ENCODE peak calls at places on chromosomes 11 and 22, in four cellular contexts. C is stomach, D is B cell, H is NCI-H1092 treated with DMSO at 0.1 percent for 48 hours. A is an unnamed sample.

GRCh38 chr22:38240734-38241252 is 32.0 kb downstream of the TMEM184B start:
- DNase-seq in D (no peak), C (peak), H (peak), A (no peak)

GRCh38 chr11:69267395-69267805 is 26.6 kb upstream of the MYEOV start:
- DNase-seq in H (no peak), C (no peak), D (no peak), A (no peak)

GRCh38 chr11:59173080-59173963 is 1.4 kb downstream of the DTX4 start:
- DNase-seq in D (no peak), H (no peak), C (peak), A (peak)

GRCh38 chr11:109864161-109864661 is 229.0 kb upstream of the ZC3H12C start:
- DNase-seq in C (no peak), H (no peak), D (no peak), A (no peak)

GRCh38 chr22:46103664-46104063 is 46.7 kb upstream of the PPARA start:
- DNase-seq in D (no peak), H (no peak), C (no peak), A (no peak)

GRCh38 chr11:76703707-76704106 is 33.2 kb upstream of the LRRC32 start:
- DNase-seq in H (no peak), C (no peak), D (no peak), A (no peak)

GRCh38 chr11:131980878-131981668 is 610.7 kb downstream of the NTM start:
- DNase-seq in H (no peak), C (no peak), D (no peak), A (no peak)

GRCh38 chr22:38793721-38794466 is at the start of gene DNAL4:
- DNase-seq in D (peak), C (peak), H (peak), A (peak)

GRCh38 chr11:79440451-79441158 is at the start of gene TENM4:
- DNase-seq in H (peak), C (peak), D (peak), A (peak)

GRCh38 chr22:32761251-32761903 is 40.1 kb upstream of the TIMP3 start:
- DNase-seq in D (no peak), H (no peak), C (no peak), A (no peak)

GRCh38 chr22:21691773-21692172 is 26.0 kb downstream of the PPIL2 start:
- DNase-seq in D (no peak), C (no peak), H (no peak), A (no peak)

GRCh38 chr11:35615911-35616900 is 2.1 kb upstream of the FJX1 start:
- DNase-seq in H (peak), C (no peak), D (no peak), A (peak)

GRCh38 chr11:111446404-111447152 is 65.6 kb downstream of the BTG4 start:
- DNase-seq in C (peak), H (peak), D (peak), A (peak)

GRCh38 chr11:77155082-77155475 is 27.0 kb downstream of the MYO7A start:
- DNase-seq in C (no peak), H (no peak), D (no peak), A (no peak)

GRCh38 chr11:46916251-46916650 is 2.1 kb downstream of the LRP4 start:
- DNase-seq in C (no peak), D (no peak), H (no peak), A (no peak)

GRCh38 chr22:49789289-49790141 is 38.2 kb downstream of the BRD1 start:
- DNase-seq in D (no peak), C (no peak), H (no peak), A (no peak)

GRCh38 chr11:63682045-63682915 is 980 bp downstream of the RTN3 start:
- DNase-seq in C (no peak), D (no peak), H (peak), A (peak)

GRCh38 chr22:25542720-25543402 is 21.6 kb upstream of the GRK3 start:
- DNase-seq in H (no peak), D (no peak), C (no peak), A (no peak)

GRCh38 chr11:65777241-65777640 is 3.5 kb downstream of the AP5B1 start:
- DNase-seq in D (no peak), C (peak), H (no peak), A (no peak)

GRCh38 chr11:46277313-46277622 is 194 bp upstream of the CREB3L1 start:
- DNase-seq in D (no peak), C (no peak), H (no peak), A (peak)

GRCh38 chr11:73414977-73415492 is 38.8 kb downstream of the RELT start:
- DNase-seq in D (no peak), C (no peak), H (no peak), A (no peak)

GRCh38 chr22:41919357-41920224 is 4.7 kb upstream of the SHISA8 start:
- DNase-seq in C (peak), H (no peak), D (peak), A (no peak)

GRCh38 chr11:64132388-64132771 is 33.5 kb downstream of the MACROD1 start:
- DNase-seq in H (peak), C (no peak), D (no peak), A (peak)

GRCh38 chr11:131099746-131100145 is 183.5 kb upstream of the SNX19 start:
- DNase-seq in C (no peak), D (no peak), H (no peak), A (no peak)

GRCh38 chr11:107710301-107710700 is 1.6 kb downstream of the SLN start:
- DNase-seq in D (no peak), H (no peak), C (no peak), A (no peak)

GRCh38 chr22:19607198-19608113 is 83.2 kb upstream of the CLDN5 start:
- DNase-seq in H (peak), C (peak), D (no peak), A (no peak)

GRCh38 chr11:63622318-63622717 is 8.1 kb upstream of the PLAAT3 start:
- DNase-seq in D (no peak), C (peak), H (no peak), A (no peak)

GRCh38 chr22:20128902-20129746 is 2.5 kb upstream of the ZDHHC8 start:
- DNase-seq in C (peak), H (no peak), D (no peak), A (no peak)